ENCODE peak calls at places on chromosomes 16 and 17, in four cellular contexts. Y is GM12878, B is H1, N is HepG2. C is an unnamed sample.

GRCh38 chr17:7445011-7445927 is at the start of gene CHRNB1:
- DNase-seq in Y (no peak), B (peak), N (peak), C (no peak)

GRCh38 chr17:59914274-59914854 is 21.4 kb downstream of the RPS6KB1 start:
- DNase-seq in Y (no peak), B (no peak), N (peak), C (peak)

GRCh38 chr16:8113843-8114242 is 476.5 kb downstream of the TMEM114 start:
- DNase-seq in Y (no peak), B (no peak), N (no peak), C (no peak)

GRCh38 chr17:51398647-51399046 is 138.3 kb downstream of the UTP18 start:
- DNase-seq in Y (no peak), B (no peak), N (no peak), C (no peak)

GRCh38 chr17:40244255-40244654 is 25.2 kb downstream of the WIPF2 start:
- DNase-seq in Y (no peak), B (no peak), N (no peak), C (no peak)

GRCh38 chr17:30323895-30324319 is 9.9 kb downstream of the TMIGD1 start:
- DNase-seq in Y (no peak), B (no peak), N (no peak), C (no peak)

GRCh38 chr16:8887952-8888560 is 5.9 kb downstream of the LITAFD start:
- DNase-seq in Y (no peak), B (no peak), N (peak), C (no peak)

GRCh38 chr17:83155128-83156081 is 76.0 kb downstream of the METRNL start:
- DNase-seq in Y (no peak), B (no peak), N (no peak), C (no peak)

GRCh38 chr17:36722121-36722902 is 120.9 kb downstream of the MRM1 start:
- DNase-seq in Y (no peak), B (peak), N (no peak), C (no peak)

GRCh38 chr16:86751081-86752030 is 173.0 kb downstream of the FOXL1 start:
- DNase-seq in Y (no peak), B (no peak), N (no peak), C (no peak)

GRCh38 chr17:45997624-45998023 is 1.4 kb upstream of the STH start:
- DNase-seq in Y (no peak), B (no peak), N (no peak), C (no peak)

GRCh38 chr17:72383053-72383847 is 262.4 kb downstream of the SOX9 start:
- DNase-seq in Y (no peak), B (peak), N (no peak), C (no peak)

GRCh38 chr16:85924675-85925074 is 25.7 kb downstream of the IRF8 start:
- DNase-seq in Y (no peak), B (no peak), N (no peak), C (no peak)

GRCh38 chr16:85164838-85165516 is 52.7 kb upstream of the CIBAR2 start:
- DNase-seq in Y (no peak), B (no peak), N (no peak), C (no peak)

GRCh38 chr17:50916708-50917417 is 50.7 kb upstream of the TOB1 start:
- DNase-seq in Y (no peak), B (no peak), N (no peak), C (no peak)

GRCh38 chr17:79192503-79193500 is 118.2 kb downstream of the ENGASE start:
- DNase-seq in Y (no peak), B (peak), N (no peak), C (peak)

GRCh38 chr17:42288985-42289862 is 926 bp downstream of the STAT5A start:
- DNase-seq in Y (no peak), B (peak), N (no peak), C (no peak)

GRCh38 chr17:5286846-5287245 is 4.8 kb downstream of the RABEP1 start:
- DNase-seq in Y (no peak), B (no peak), N (no peak), C (no peak)

GRCh38 chr17:7348478-7349242 is 3.3 kb upstream of the KCTD11 start:
- DNase-seq in Y (no peak), B (no peak), N (no peak), C (no peak)

GRCh38 chr17:2239882-2240430 is 63.6 kb downstream of the SMG6 start:
- DNase-seq in Y (peak), B (no peak), N (no peak), C (no peak)

GRCh38 chr17:75571197-75571884 is 16.3 kb upstream of the MYO15B start:
- DNase-seq in Y (peak), B (no peak), N (no peak), C (no peak)
- H3K4me3 ChIP-seq in Y (no peak), B (no peak), N (no peak), C (no peak)

GRCh38 chr16:77905356-77905920 is 116.9 kb upstream of the CLEC3A start:
- DNase-seq in Y (no peak), B (no peak), N (no peak), C (no peak)
- TF ChIP-seq SUZ12 in Y (no peak), B (no peak), N (no peak), C (no peak)

DNA sequence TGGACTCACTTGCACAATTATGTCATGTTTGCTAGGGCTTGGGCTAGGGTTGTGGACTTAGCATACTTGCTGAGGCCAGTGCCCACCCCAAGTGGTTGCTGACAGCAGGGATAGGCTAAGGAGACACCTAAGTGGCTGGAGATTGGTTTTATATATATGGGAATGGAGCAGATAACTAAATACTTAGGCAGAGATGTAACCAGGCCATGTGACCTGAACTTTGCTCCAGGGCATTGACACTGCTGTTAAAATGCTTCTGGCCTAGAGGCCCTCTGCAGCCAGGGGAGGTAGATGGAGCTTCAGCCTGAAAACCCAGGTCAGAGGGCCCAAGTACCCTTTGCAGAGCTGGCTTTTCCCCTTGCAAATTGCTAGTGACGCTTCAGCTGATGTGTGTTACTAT is 1.4 kb upstream of the ITGB3 start:
- DNase-seq in Y (no peak), B (no peak), N (peak), C (no peak)
- H3K4me3 ChIP-seq in Y (no peak), B (no peak), N (peak), C (no peak)

GRCh38 chr16:56918467-56919012 is 13.4 kb upstream of the HERPUD1 start:
- DNase-seq in Y (no peak), B (no peak), N (no peak), C (no peak)

GRCh38 chr16:56914896-56915295 is 17.0 kb upstream of the HERPUD1 start:
- DNase-seq in Y (no peak), B (no peak), N (no peak), C (no peak)

GRCh38 chr16:56915311-56916105 is 16.4 kb upstream of the HERPUD1 start:
- DNase-seq in Y (no peak), B (no peak), N (no peak), C (no peak)

GRCh38 chr16:56919099-56919800 is 12.7 kb upstream of the HERPUD1 start:
- DNase-seq in Y (no peak), B (no peak), N (peak), C (no peak)

DNA sequence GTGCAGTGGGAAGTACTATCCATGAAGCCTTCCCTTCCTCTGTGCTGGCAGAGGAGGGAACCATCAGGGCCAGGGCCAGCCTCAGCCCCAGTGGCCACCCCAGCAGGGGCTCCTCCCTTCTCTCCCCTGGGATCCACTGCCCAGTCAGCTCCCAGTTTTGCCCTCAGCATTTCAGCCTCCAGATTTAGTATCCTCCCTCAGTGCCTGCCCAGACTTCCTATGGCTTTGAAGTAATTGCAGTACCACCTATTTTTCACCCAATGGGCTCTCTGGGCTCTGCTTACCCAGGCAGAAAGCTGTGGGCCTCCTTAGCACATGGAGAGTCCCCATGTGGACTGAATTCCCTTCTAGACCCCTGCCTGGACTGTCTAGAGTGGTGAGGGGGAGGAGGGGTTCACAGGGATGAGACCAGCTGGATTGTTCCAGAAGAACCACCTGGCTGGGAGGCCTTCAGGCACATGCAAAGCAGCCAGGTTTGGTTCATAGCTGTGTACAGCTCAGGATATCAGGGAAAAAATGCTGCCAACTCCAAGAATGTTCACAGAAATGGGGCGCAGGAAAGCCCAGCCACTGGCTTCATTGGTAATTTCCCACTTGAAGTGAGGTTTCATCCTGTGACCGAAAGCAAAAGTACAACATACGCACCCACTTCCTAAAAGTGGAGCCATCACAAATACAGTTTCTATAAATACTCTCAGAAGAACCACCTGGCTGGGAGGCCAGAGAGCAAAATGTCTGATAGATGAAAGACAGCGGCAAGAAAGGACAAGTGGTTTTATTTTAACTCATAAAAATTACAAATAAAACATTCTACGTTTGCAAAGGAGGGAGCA is 15.2 kb upstream of the HERPUD1 start:
- DNase-seq in Y (peak), B (no peak), N (no peak), C (no peak)
- TF ChIP-seq SUZ12 in Y (no peak), B (no peak), N (no peak), C (no peak)

GRCh38 chr17:58658804-58659713 is 32.8 kb downstream of the TEX14 start:
- DNase-seq in Y (peak), B (peak), N (peak), C (peak)
- H3K4me3 ChIP-seq in Y (peak), B (peak), N (peak), C (no peak)

DNA sequence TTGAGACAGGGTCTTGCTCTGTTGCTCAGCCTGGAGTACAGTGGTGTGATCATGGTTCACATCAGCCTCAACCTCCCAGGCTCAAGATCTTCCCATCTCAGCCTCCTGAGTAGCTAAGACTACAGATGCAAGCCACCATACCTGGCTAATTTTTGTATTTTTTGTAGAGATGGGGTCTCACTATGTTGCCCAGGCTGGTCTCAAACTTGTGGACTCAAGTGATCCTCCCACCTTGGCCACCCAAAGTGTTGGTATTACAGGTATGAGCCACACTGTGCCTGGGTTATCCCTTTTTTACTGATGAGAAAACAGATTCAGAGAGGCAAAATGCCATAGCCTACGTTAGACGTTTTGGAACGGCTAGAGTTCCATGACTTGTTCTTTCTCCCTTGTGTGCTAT is 30.1 kb downstream of the SNX29 start:
- DNase-seq in Y (no peak), B (no peak), N (no peak), C (no peak)
- TF ChIP-seq SUZ12 in Y (no peak), B (no peak), N (no peak), C (no peak)

DNA sequence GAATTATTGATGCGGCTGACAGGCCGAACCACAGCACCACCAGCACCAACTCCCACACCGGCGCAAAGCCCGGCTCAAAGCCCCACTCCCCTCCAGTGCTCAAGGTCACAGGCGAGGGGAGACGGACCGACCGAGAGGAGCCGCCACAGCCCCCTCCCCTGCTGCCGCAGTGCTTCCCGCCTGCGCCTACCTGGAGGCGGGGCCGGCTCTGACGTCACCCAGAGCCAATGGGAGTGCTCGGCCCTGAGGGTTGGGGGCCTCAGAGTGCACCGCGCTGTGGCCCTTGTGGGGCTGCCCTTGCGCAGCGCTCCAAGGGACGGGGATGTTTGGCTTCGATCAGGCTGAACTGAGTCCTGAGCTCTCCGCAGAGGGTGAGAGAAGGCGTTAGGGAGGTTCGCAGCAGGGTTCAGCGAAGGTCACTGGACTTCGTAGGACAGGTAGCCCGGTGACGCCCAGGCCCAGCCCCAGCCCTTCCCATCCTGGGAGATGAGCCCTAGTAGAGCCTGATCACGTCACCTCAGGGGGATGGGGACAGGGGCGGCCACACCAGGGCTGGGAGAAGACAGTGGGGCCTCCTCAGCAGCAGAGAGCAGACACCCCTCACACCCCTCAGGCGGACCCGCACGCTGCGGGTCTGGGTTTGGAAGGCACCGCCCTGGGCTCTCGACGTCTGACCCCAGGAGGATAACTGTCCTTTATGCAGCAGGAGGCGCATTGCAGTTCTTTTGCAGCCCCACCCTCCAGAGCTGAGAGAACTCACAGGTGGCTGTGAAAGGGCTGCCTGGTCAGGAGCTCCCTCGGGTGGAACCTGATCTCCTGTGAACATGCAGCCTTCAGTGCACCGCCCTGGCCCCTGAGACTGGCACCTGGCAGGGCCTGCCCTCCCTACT is 1.5 kb downstream of the NDRG4 start:
- DNase-seq in Y (no peak), B (peak), N (peak), C (no peak)
- H3K4me3 ChIP-seq in Y (peak), B (peak), N (peak), C (peak)

DNA sequence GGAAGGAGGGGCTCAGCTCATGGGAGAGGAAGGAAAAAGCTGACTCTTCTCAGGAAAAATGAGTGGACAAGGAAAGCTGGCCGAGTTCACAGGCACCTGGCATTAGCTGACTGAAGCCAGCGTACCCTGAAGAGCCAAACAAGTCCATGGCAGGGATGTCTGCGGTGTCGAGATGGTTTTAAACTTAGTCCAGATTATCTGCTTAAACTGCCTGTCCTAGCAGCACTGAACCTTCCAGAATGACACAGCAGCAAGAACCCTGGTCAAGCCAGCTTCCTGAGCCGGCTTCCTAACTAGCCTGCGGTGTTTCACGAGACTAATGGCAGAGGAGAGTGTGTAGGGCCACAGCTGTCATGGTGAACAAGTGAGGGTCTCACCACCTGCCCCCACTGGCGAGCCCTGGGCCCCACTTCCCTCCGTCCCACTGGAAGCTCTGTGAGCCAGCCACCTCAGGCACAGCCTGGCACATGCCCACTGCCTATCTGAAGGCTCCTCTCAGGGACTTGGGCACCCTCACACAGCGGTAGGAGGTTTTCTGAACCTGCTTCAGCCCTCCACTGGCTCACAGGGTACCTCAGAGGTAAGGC is 28.8 kb upstream of the MTSS2 start:
- DNase-seq in Y (no peak), B (no peak), N (no peak), C (no peak)
- TF ChIP-seq SUZ12 in Y (no peak), B (no peak), N (no peak), C (no peak)

C was measured in NT2/D1.